ENCODE peak calls at places on chromosomes 4 and X, in six cellular contexts. One of them, this sample, is unnamed.

GRCh38 chr4:94452476-94453300 is 946 bp downstream of the PDLIM5 start:
- DNase-seq in GM23338: peak
- DNase-seq in HepG2: peak
- DNase-seq in PC-3: peak
- DNase-seq in fibroblast of lung: peak
- DNase-seq in PC-9: peak
- DNase-seq in this sample: peak

GRCh38 chr4:75671802-75672421 is 1.3 kb downstream of the G3BP2 start:
- DNase-seq in GM23338: no peak
- DNase-seq in HepG2: no peak
- DNase-seq in PC-3: no peak
- DNase-seq in fibroblast of lung: no peak
- DNase-seq in PC-9: no peak
- DNase-seq in this sample: no peak

GRCh38 chr4:179692251-179692650 is 2250.0 kb upstream of the AGA start:
- DNase-seq in GM23338: no peak
- DNase-seq in HepG2: no peak
- DNase-seq in PC-3: peak
- DNase-seq in fibroblast of lung: peak
- DNase-seq in PC-9: no peak
- DNase-seq in this sample: no peak

GRCh38 chr4:38531126-38531737 is 132.8 kb upstream of the KLF3 start:
- DNase-seq in GM23338: peak
- DNase-seq in HepG2: no peak
- DNase-seq in PC-3: no peak
- DNase-seq in fibroblast of lung: peak
- DNase-seq in PC-9: no peak
- DNase-seq in this sample: no peak

GRCh38 chrX:16856744-16857143 is 13.4 kb downstream of the RBBP7 start:
- DNase-seq in GM23338: no peak
- DNase-seq in HepG2: no peak
- DNase-seq in PC-3: no peak
- DNase-seq in fibroblast of lung: no peak
- DNase-seq in PC-9: no peak
- DNase-seq in this sample: no peak

GRCh38 chrX:53230116-53230515 is 5.1 kb upstream of the KDM5C start:
- DNase-seq in GM23338: peak
- DNase-seq in HepG2: no peak
- DNase-seq in PC-3: no peak
- DNase-seq in fibroblast of lung: no peak
- DNase-seq in PC-9: no peak
- DNase-seq in this sample: no peak

GRCh38 chr4:7195138-7195510 is 2.8 kb downstream of the SORCS2 start:
- DNase-seq in GM23338: no peak
- DNase-seq in HepG2: no peak
- DNase-seq in PC-3: no peak
- DNase-seq in fibroblast of lung: no peak
- DNase-seq in PC-9: no peak
- DNase-seq in this sample: peak

GRCh38 chr4:106530816-106531215 is 162.2 kb upstream of the GIMD1 start:
- DNase-seq in GM23338: no peak
- DNase-seq in HepG2: no peak
- DNase-seq in PC-3: no peak
- DNase-seq in fibroblast of lung: peak
- DNase-seq in PC-9: no peak
- DNase-seq in this sample: no peak

GRCh38 chr4:168408620-168409019 is 71.7 kb downstream of the DDX60L start:
- DNase-seq in GM23338: no peak
- DNase-seq in HepG2: no peak
- DNase-seq in PC-3: peak
- DNase-seq in fibroblast of lung: peak
- DNase-seq in PC-9: peak
- DNase-seq in this sample: no peak

GRCh38 chr4:5874811-5875465 is 17.9 kb downstream of the CRMP1 start:
- DNase-seq in GM23338: peak
- DNase-seq in HepG2: no peak
- DNase-seq in PC-3: peak
- DNase-seq in fibroblast of lung: peak
- DNase-seq in PC-9: no peak
- DNase-seq in this sample: peak

GRCh38 chr4:67939195-67939594 is 24.1 kb downstream of the TMPRSS11A start:
- DNase-seq in GM23338: no peak
- DNase-seq in HepG2: no peak
- DNase-seq in PC-3: no peak
- DNase-seq in fibroblast of lung: no peak
- DNase-seq in PC-9: no peak
- DNase-seq in this sample: no peak

GRCh38 chr4:120688791-120689190 is 233.7 kb downstream of the PRDM5 start:
- DNase-seq in GM23338: no peak
- DNase-seq in HepG2: no peak
- DNase-seq in PC-3: no peak
- DNase-seq in fibroblast of lung: no peak
- DNase-seq in PC-9: no peak
- DNase-seq in this sample: no peak

GRCh38 chr4:44493924-44494323 is 45.3 kb upstream of the KCTD8 start:
- DNase-seq in GM23338: peak
- DNase-seq in HepG2: peak
- DNase-seq in PC-3: peak
- DNase-seq in fibroblast of lung: no peak
- DNase-seq in PC-9: no peak
- DNase-seq in this sample: peak

GRCh38 chrX:50814701-50815476 is 895 bp upstream of the SHROOM4 start:
- DNase-seq in GM23338: no peak
- DNase-seq in HepG2: no peak
- DNase-seq in PC-3: peak
- DNase-seq in fibroblast of lung: peak
- DNase-seq in PC-9: no peak
- DNase-seq in this sample: no peak

GRCh38 chr4:16897991-16898827 is at the start of gene LDB2:
- DNase-seq in GM23338: peak
- DNase-seq in HepG2: no peak
- DNase-seq in PC-3: no peak
- DNase-seq in fibroblast of lung: peak
- DNase-seq in PC-9: no peak
- DNase-seq in this sample: peak

GRCh38 chr4:131764730-131765129 is 1384.4 kb upstream of the PCDH10 start:
- DNase-seq in GM23338: no peak
- DNase-seq in HepG2: no peak
- DNase-seq in PC-3: no peak
- DNase-seq in fibroblast of lung: no peak
- DNase-seq in PC-9: no peak
- DNase-seq in this sample: no peak

GRCh38 chr4:25813705-25814104 is 49.1 kb downstream of the SEL1L3 start:
- DNase-seq in GM23338: no peak
- DNase-seq in HepG2: peak
- DNase-seq in PC-3: peak
- DNase-seq in fibroblast of lung: peak
- DNase-seq in PC-9: no peak
- DNase-seq in this sample: no peak

GRCh38 chr4:164943192-164943591 is 34.3 kb downstream of the TRIM61 start:
- DNase-seq in GM23338: no peak
- DNase-seq in HepG2: no peak
- DNase-seq in PC-3: no peak
- DNase-seq in fibroblast of lung: no peak
- DNase-seq in PC-9: no peak
- DNase-seq in this sample: no peak

GRCh38 chr4:147735413-147736301 is 3.8 kb downstream of the ARHGAP10 start:
- DNase-seq in GM23338: no peak
- DNase-seq in HepG2: no peak
- DNase-seq in PC-3: peak
- DNase-seq in fibroblast of lung: peak
- DNase-seq in PC-9: no peak
- DNase-seq in this sample: no peak

GRCh38 chr4:7024336-7024890 is 18.8 kb upstream of the TADA2B start:
- DNase-seq in GM23338: no peak
- DNase-seq in HepG2: no peak
- DNase-seq in PC-3: no peak
- DNase-seq in fibroblast of lung: no peak
- DNase-seq in PC-9: no peak
- DNase-seq in this sample: no peak

GRCh38 chrX:48972214-48973164 is 845 bp upstream of the KCND1 start:
- DNase-seq in GM23338: peak
- DNase-seq in HepG2: peak
- DNase-seq in PC-3: peak
- DNase-seq in fibroblast of lung: peak
- DNase-seq in PC-9: no peak
- DNase-seq in this sample: peak

GRCh38 chrX:136196691-136197155 is 49.4 kb downstream of the FHL1 start:
- DNase-seq in GM23338: no peak
- DNase-seq in HepG2: no peak
- DNase-seq in PC-3: peak
- DNase-seq in fibroblast of lung: peak
- DNase-seq in PC-9: no peak
- DNase-seq in this sample: no peak

GRCh38 chr4:156779046-156779445 is 192.6 kb downstream of the PDGFC start:
- DNase-seq in GM23338: no peak
- DNase-seq in HepG2: no peak
- DNase-seq in PC-3: peak
- DNase-seq in fibroblast of lung: peak
- DNase-seq in PC-9: no peak
- DNase-seq in this sample: no peak

GRCh38 chrX:28225508-28225907 is 244.3 kb upstream of the DCAF8L1 start:
- DNase-seq in GM23338: no peak
- DNase-seq in HepG2: peak
- DNase-seq in PC-3: peak
- DNase-seq in fibroblast of lung: peak
- DNase-seq in PC-9: no peak
- DNase-seq in this sample: no peak

GRCh38 chr4:123564758-123565346 is 168.3 kb downstream of the SPRY1 start:
- DNase-seq in GM23338: peak
- DNase-seq in HepG2: peak
- DNase-seq in PC-3: peak
- DNase-seq in fibroblast of lung: peak
- DNase-seq in PC-9: peak
- DNase-seq in this sample: peak

GRCh38 chr4:147481577-147482109 is 746 bp downstream of the EDNRA start:
- DNase-seq in GM23338: peak
- DNase-seq in HepG2: no peak
- DNase-seq in PC-3: no peak
- DNase-seq in fibroblast of lung: peak
- DNase-seq in PC-9: no peak
- DNase-seq in this sample: peak

DNA sequence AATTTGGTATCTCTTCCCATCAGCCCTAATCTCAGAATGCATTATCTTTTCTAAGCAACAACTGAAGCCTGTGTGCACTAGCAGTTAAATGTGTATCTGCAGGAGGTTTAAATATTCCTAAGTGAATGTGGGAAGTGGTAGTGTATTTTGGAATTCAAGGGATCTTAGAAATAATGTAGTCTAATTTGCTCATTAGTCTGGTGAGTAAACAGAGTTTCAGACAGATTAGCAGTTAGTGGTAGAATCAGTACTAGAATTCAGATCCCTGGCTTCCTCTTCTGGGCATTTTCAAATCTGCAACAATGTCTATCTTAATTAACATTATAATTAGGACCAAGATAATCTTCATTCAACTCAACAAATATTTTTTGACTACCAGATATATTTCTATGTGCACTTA is 11.7 kb upstream of the CXCL2 start:
- DNase-seq in GM23338: no peak
- DNase-seq in HepG2: no peak
- DNase-seq in PC-3: no peak
- DNase-seq in fibroblast of lung: no peak
- DNase-seq in PC-9: no peak
- DNase-seq in this sample: no peak
- H3K4me2 ChIP-seq in GM23338: no peak
- H3K4me2 ChIP-seq in HepG2: no peak
- H3K4me2 ChIP-seq in PC-3: peak
- H3K4me2 ChIP-seq in fibroblast of lung: peak
- H3K4me2 ChIP-seq in PC-9: no peak
- H3K4me2 ChIP-seq in this sample: no peak

GRCh38 chr4:138555107-138555506 is 313.0 kb upstream of the SLC7A11 start:
- DNase-seq in GM23338: peak
- DNase-seq in HepG2: no peak
- DNase-seq in PC-3: peak
- DNase-seq in fibroblast of lung: no peak
- DNase-seq in PC-9: no peak
- DNase-seq in this sample: no peak
- H3K4me2 ChIP-seq in GM23338: no peak
- H3K4me2 ChIP-seq in HepG2: no peak
- H3K4me2 ChIP-seq in PC-3: no peak
- H3K4me2 ChIP-seq in fibroblast of lung: no peak
- H3K4me2 ChIP-seq in PC-9: no peak
- H3K4me2 ChIP-seq in this sample: no peak

DNA sequence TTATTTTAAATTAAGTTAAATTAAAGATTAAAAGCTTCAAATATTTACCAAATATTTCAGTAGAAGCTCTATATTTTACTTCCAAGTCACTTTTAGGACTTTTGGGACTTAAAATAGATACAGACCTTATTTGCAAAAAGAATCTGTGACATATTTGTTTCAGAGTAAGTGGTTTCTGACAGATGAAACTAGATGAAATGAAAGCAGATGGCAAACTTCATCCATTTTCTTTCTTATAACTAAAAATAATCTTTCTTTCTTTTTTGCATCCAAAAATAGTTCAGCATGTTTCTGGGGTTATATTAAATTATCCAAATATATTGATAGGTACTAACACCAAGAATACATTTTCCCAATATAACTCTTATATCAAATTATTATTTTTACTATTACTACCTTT is 6.6 kb upstream of the UTP3 start:
- DNase-seq in GM23338: no peak
- DNase-seq in HepG2: no peak
- DNase-seq in PC-3: no peak
- DNase-seq in fibroblast of lung: no peak
- DNase-seq in PC-9: no peak
- DNase-seq in this sample: no peak
- H3K4me2 ChIP-seq in GM23338: no peak
- H3K4me2 ChIP-seq in HepG2: no peak
- H3K4me2 ChIP-seq in PC-3: no peak
- H3K4me2 ChIP-seq in fibroblast of lung: no peak
- H3K4me2 ChIP-seq in PC-9: no peak
- H3K4me2 ChIP-seq in this sample: no peak

DNA sequence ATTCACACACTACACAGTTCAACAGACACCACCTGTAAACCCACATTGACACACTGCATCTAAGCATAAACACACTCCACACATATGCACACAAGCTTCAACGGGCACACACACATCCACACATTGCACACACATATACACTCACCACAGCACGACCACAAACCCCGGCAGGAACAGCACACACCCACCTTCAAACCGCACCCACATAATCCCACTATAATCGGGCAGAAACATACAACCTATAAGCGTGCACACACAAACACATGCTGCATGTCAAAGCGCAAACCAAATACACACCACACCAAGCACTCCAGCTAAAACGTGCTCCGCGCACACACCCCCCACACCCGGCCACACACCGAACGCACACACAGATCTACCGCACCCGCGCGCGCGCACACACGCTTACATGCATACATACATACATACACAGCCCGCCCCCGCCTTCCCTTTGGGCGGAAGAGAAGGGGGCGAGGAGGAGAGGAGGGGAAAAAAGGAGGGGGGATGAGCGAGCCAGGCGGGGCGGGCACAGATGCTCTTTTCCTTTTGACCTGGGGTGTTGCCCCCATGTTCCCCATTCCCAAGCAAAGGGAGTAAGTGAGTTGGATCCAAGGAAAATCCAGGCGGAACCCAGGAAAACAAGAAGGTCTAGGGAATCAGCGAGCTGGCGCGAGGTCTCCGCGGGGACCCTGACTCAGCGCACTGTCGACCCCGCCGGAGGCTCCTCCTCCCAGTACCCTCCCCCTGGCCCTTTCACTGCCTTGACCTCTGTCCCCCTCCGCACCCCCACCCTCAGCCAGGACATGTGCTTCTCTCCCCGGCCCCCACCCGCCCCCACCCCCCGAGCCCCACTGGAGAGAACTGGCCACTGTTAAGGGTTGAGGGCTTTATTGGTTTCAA is 9.9 kb downstream of the ARHGAP36 start:
- DNase-seq in GM23338: peak
- DNase-seq in HepG2: no peak
- DNase-seq in PC-3: no peak
- DNase-seq in fibroblast of lung: no peak
- DNase-seq in PC-9: no peak
- DNase-seq in this sample: peak
- H3K4me2 ChIP-seq in GM23338: peak
- H3K4me2 ChIP-seq in HepG2: no peak
- H3K4me2 ChIP-seq in PC-3: no peak
- H3K4me2 ChIP-seq in fibroblast of lung: no peak
- H3K4me2 ChIP-seq in PC-9: no peak
- H3K4me2 ChIP-seq in this sample: peak